ENCODE peak calls at places on chromosomes 12 and 14, in four cellular contexts. F is CD4-positive, alpha-beta memory T cell; L is hepatocyte; B is HT1080. V is an unnamed sample.

GRCh38 chr14:46661728-46662127 is 10.1 kb upstream of the RPL10L start:
- DNase-seq in F (no peak), L (peak; percentile 9), B (peak; percentile 36), V (no peak)

GRCh38 chr12:88237954-88238353 is 95.8 kb downstream of the TMTC3 start:
- DNase-seq in F (no peak), L (no peak), B (peak; percentile 91), V (peak; percentile 79)

GRCh38 chr12:110934093-110934852 is 13.9 kb upstream of the MYL2 start:
- DNase-seq in F (no peak), L (peak; percentile 34), B (peak; percentile 53), V (peak; percentile 38)

GRCh38 chr12:71475280-71475679 is 35.7 kb downstream of the LGR5 start:
- DNase-seq in F (no peak), L (no peak), B (no peak), V (no peak)

GRCh38 chr12:131269551-131269950 is 315.8 kb downstream of the ADGRD1 start:
- DNase-seq in F (no peak), L (no peak), B (no peak), V (no peak)

GRCh38 chr12:55688716-55689655 is 18.7 kb downstream of the ITGA7 start:
- DNase-seq in F (no peak), L (no peak), B (no peak), V (no peak)

GRCh38 chr12:661720-662486 is 1.3 kb downstream of the NINJ2 start:
- DNase-seq in F (no peak), L (no peak), B (no peak), V (no peak)

GRCh38 chr12:57182918-57183575 is 33.5 kb upstream of the NXPH4 start:
- DNase-seq in F (peak; percentile 75), L (peak; percentile 88), B (peak; percentile 73), V (peak; percentile 77)

GRCh38 chr12:124913474-124914391 is 717 bp downstream of the UBC start:
- DNase-seq in F (peak; percentile 91), L (peak; percentile 93), B (peak; percentile 78), V (peak; percentile 88)

GRCh38 chr12:1882405-1882804 is 36.0 kb downstream of the CACNA2D4 start:
- DNase-seq in F (no peak), L (no peak), B (no peak), V (no peak)

GRCh38 chr12:126084480-126084879 is 1019.2 kb downstream of the AACS start:
- DNase-seq in F (no peak), L (no peak), B (peak; percentile 74), V (peak; percentile 9)

GRCh38 chr14:77140937-77141591 is 527 bp downstream of the ZDHHC22 start:
- DNase-seq in F (no peak), L (peak; percentile 57), B (no peak), V (peak; percentile 54)

GRCh38 chr12:7113389-7113871 is 4.4 kb upstream of the C1RL start:
- DNase-seq in F (peak; percentile 53), L (peak; percentile 44), B (peak; percentile 42), V (peak; percentile 35)

GRCh38 chr14:101494826-101495225 is 66.5 kb upstream of the DIO3 start:
- DNase-seq in F (no peak), L (no peak), B (no peak), V (no peak)

GRCh38 chr12:122009741-122010140 is 11.9 kb upstream of the BCL7A start:
- DNase-seq in F (no peak), L (no peak), B (no peak), V (no peak)

GRCh38 chr12:116474899-116475298 is 84.3 kb upstream of the MAP1LC3B2 start:
- DNase-seq in F (no peak), L (no peak), B (no peak), V (no peak)

GRCh38 chr14:61668267-61668666 is 27.0 kb upstream of the HIF1A start:
- DNase-seq in F (no peak), L (no peak), B (peak; percentile 76), V (peak; percentile 50)

GRCh38 chr12:85138833-85139232 is 102.7 kb downstream of the LRRIQ1 start:
- DNase-seq in F (no peak), L (no peak), B (peak; percentile 42), V (peak; percentile 1)

GRCh38 chr12:44972746-44973421 is 78.0 kb downstream of the DBX2 start:
- DNase-seq in F (no peak), L (peak; percentile 28), B (peak; percentile 8), V (peak; percentile 25)

GRCh38 chr12:51890511-51891171 is 2.7 kb downstream of the ANKRD33 start:
- DNase-seq in F (no peak), L (no peak), B (no peak), V (no peak)

GRCh38 chr14:52882824-52883223 is 68.0 kb downstream of the FERMT2 start:
- DNase-seq in F (no peak), L (no peak), B (no peak), V (no peak)

GRCh38 chr14:51727526-51727925 is 75.8 kb downstream of the FRMD6 start:
- DNase-seq in F (no peak), L (no peak), B (no peak), V (no peak)

GRCh38 chr12:49985981-49986380 is 13.2 kb downstream of the AQP6 start:
- DNase-seq in F (no peak), L (no peak), B (no peak), V (no peak)

GRCh38 chr12:92726865-92727264 is 24.1 kb downstream of the PLEKHG7 start:
- DNase-seq in F (no peak), L (no peak), B (no peak), V (no peak)

GRCh38 chr12:93273834-93274705 is 103.7 kb upstream of the NUDT4 start:
- DNase-seq in F (no peak), L (no peak), B (no peak), V (peak; percentile 6)

GRCh38 chr12:54749191-54749818 is 101.1 kb upstream of the DCD start:
- DNase-seq in F (peak; percentile 59), L (peak; percentile 68), B (peak; percentile 5), V (peak; percentile 67)

GRCh38 chr12:122413516-122414404 is 8.7 kb downstream of the CLIP1 start:
- DNase-seq in F (no peak), L (no peak), B (no peak), V (no peak)

GRCh38 chr12:132279184-132279889 is 50.1 kb downstream of the GALNT9 start:
- DNase-seq in F (no peak), L (peak; percentile 42), B (no peak), V (no peak)

GRCh38 chr14:33512201-33512600 is 438.7 kb downstream of the EGLN3 start:
- DNase-seq in F (no peak), L (no peak), B (peak; percentile 7), V (peak; percentile 23)

GRCh38 chr12:123223241-123223668 is 9.7 kb downstream of the MPHOSPH9 start:
- DNase-seq in F (peak; percentile 55), L (no peak), B (no peak), V (no peak)

GRCh38 chr14:68327231-68327630 is 465.6 kb downstream of the ZFP36L1 start:
- DNase-seq in F (no peak), L (no peak), B (no peak), V (no peak)

GRCh38 chr14:80762829-80763228 is 178.7 kb downstream of the CEP128 start:
- DNase-seq in F (no peak), L (no peak), B (no peak), V (no peak)

GRCh38 chr12:108446766-108447165 is 68.3 kb upstream of the FICD start:
- DNase-seq in F (no peak), L (no peak), B (no peak), V (peak; percentile 71)

GRCh38 chr12:15928870-15929571 is 17.9 kb downstream of the DERA start:
- DNase-seq in F (no peak), L (no peak), B (no peak), V (peak; percentile 30)

GRCh38 chr14:50023671-50024490 is 92.5 kb downstream of the VCPKMT start:
- DNase-seq in F (no peak), L (no peak), B (peak; percentile 91), V (peak; percentile 74)

GRCh38 chr14:24351517-24351916 is 11.7 kb upstream of the RIPK3 start:
- DNase-seq in F (no peak), L (no peak), B (no peak), V (no peak)

GRCh38 chr12:3014641-3015040 is 55.4 kb downstream of the TEAD4 start:
- DNase-seq in F (no peak), L (no peak), B (no peak), V (no peak)

GRCh38 chr14:55094630-55095157 is 34.4 kb upstream of the LGALS3 start:
- DNase-seq in F (no peak), L (no peak), B (no peak), V (peak; percentile 43)

GRCh38 chr14:101175731-101176534 is 272.4 kb upstream of the RTL1 start:
- DNase-seq in F (no peak), L (no peak), B (no peak), V (no peak)